ENCODE peak calls at places on chromosomes 2 and 18, in eight cellular contexts. I is AG09319; N is activated CD8-positive, alpha-beta memory T cell treated with anti-CD3 and anti-CD28 coated beads for 48 hours; J is SIG-M5; H is mesenchymal stem cell; D is mucosa of gallbladder; L is GM23248; Q is activated T-cell treated with anti-CD3 and anti-CD28 coated beads, Interleukin-2, amount 50 U/mL, for 4 hours. M is an unnamed sample.

GRCh38 chr18:32378705-32379104 is 92.0 kb downstream of the GAREM1 start:
- DNase-seq in I (no peak), N (no peak), J (no peak), H (peak; percentile 73), D (no peak), L (peak; percentile 43), Q (no peak), M (no peak)

GRCh38 chr2:195830968-195831810 is 174.2 kb downstream of the SLC39A10 start:
- DNase-seq in I (no peak), N (no peak), J (no peak), H (peak; percentile 39), D (no peak), L (no peak), Q (no peak), M (no peak)

GRCh38 chr2:228938629-228939028 is 332.5 kb downstream of the PID1 start:
- DNase-seq in I (no peak), N (no peak), J (no peak), H (no peak), D (no peak), L (peak; percentile 5), Q (no peak), M (no peak)

GRCh38 chr2:226308981-226309380 is 490.6 kb downstream of the IRS1 start:
- DNase-seq in I (peak; percentile 39), N (no peak), J (no peak), H (peak; percentile 45), D (no peak), L (peak; percentile 86), Q (no peak), M (peak; percentile 90)

GRCh38 chr18:44039826-44040225 is 640.9 kb upstream of the SETBP1 start:
- DNase-seq in I (no peak), N (no peak), J (no peak), H (peak; percentile 28), D (no peak), L (no peak), Q (no peak), M (no peak)

GRCh38 chr2:12504443-12504842 is 212.3 kb upstream of the TRIB2 start:
- DNase-seq in I (no peak), N (no peak), J (no peak), H (peak; percentile 31), D (no peak), L (peak; percentile 66), Q (no peak), M (no peak)

GRCh38 chr2:134375935-134376334 is 122.1 kb downstream of the MGAT5 start:
- DNase-seq in I (no peak), N (no peak), J (no peak), H (peak; percentile 90), D (peak; percentile 57), L (peak; percentile 32), Q (no peak), M (no peak)

GRCh38 chr2:98114643-98115355 is 27.8 kb downstream of the VWA3B start:
- DNase-seq in I (no peak), N (no peak), J (no peak), H (no peak), D (no peak), L (no peak), Q (no peak), M (no peak)

GRCh38 chr2:104733544-104733943 is 120.4 kb upstream of the POU3F3 start:
- DNase-seq in I (no peak), N (no peak), J (no peak), H (no peak), D (no peak), L (no peak), Q (no peak), M (no peak)

GRCh38 chr2:216615298-216616082 is 17.7 kb upstream of the IGFBP2 start:
- DNase-seq in I (no peak), N (no peak), J (no peak), H (no peak), D (no peak), L (no peak), Q (no peak), M (no peak)

GRCh38 chr2:205387350-205388045 is 294.8 kb upstream of the NRP2 start:
- DNase-seq in I (no peak), N (no peak), J (no peak), H (no peak), D (no peak), L (no peak), Q (no peak), M (no peak)

GRCh38 chr18:32386466-32386865 is 84.2 kb downstream of the GAREM1 start:
- DNase-seq in I (no peak), N (no peak), J (no peak), H (no peak), D (no peak), L (no peak), Q (no peak), M (no peak)

GRCh38 chr2:182240862-182241371 is 185.9 kb downstream of the PDE1A start:
- DNase-seq in I (no peak), N (no peak), J (no peak), H (peak; percentile 42), D (peak; percentile 48), L (peak; percentile 27), Q (no peak), M (no peak)

GRCh38 chr2:68027959-68028358 is 34.8 kb downstream of the C1D start:
- DNase-seq in I (no peak), N (no peak), J (no peak), H (no peak), D (no peak), L (peak; percentile 22), Q (no peak), M (no peak)

GRCh38 chr2:22481507-22482217 is 903.3 kb upstream of the KLHL29 start:
- DNase-seq in I (no peak), N (no peak), J (no peak), H (peak; percentile 12), D (no peak), L (no peak), Q (no peak), M (no peak)

GRCh38 chr2:99662761-99663341 is 173.0 kb upstream of the REV1 start:
- DNase-seq in I (peak; percentile 96), N (no peak), J (no peak), H (peak; percentile 80), D (peak; percentile 19), L (peak; percentile 94), Q (no peak), M (peak; percentile 37)

GRCh38 chr18:56505971-56506370 is 132.4 kb downstream of the TXNL1 start:
- DNase-seq in I (no peak), N (no peak), J (no peak), H (no peak), D (no peak), L (peak; percentile 39), Q (no peak), M (no peak)

GRCh38 chr2:134647607-134648256 is 71.1 kb downstream of the TMEM163 start:
- DNase-seq in I (no peak), N (no peak), J (no peak), H (no peak), D (no peak), L (no peak), Q (no peak), M (no peak)

GRCh38 chr2:9639000-9639602 is 8.3 kb upstream of the YWHAQ start:
- DNase-seq in I (no peak), N (no peak), J (no peak), H (peak; percentile 58), D (no peak), L (peak; percentile 40), Q (no peak), M (no peak)